ENCODE peak calls at places on chromosomes 7 and 10, in six cellular contexts. One of them, this sample, is unnamed.

GRCh38 chr10:58950618-58951017 is 225.8 kb upstream of the PHYHIPL start:
- DNase-seq in HL-60: no peak
- DNase-seq in adipocyte: peak
- DNase-seq in IMR-90: peak
- DNase-seq in A549: peak
- DNase-seq in uterus: no peak
- DNase-seq in this sample: no peak

GRCh38 chr10:127925471-127926207 is 18.7 kb downstream of the PTPRE start:
- DNase-seq in HL-60: no peak
- DNase-seq in adipocyte: no peak
- DNase-seq in IMR-90: no peak
- DNase-seq in A549: no peak
- DNase-seq in uterus: no peak
- DNase-seq in this sample: no peak

GRCh38 chr7:128025380-128025779 is 5.9 kb downstream of the LRRC4 start:
- DNase-seq in HL-60: no peak
- DNase-seq in adipocyte: no peak
- DNase-seq in IMR-90: peak
- DNase-seq in A549: no peak
- DNase-seq in uterus: no peak
- DNase-seq in this sample: no peak

GRCh38 chr7:44081266-44081748 is 1.0 kb downstream of the POLM start:
- DNase-seq in HL-60: no peak
- DNase-seq in adipocyte: no peak
- DNase-seq in IMR-90: no peak
- DNase-seq in A549: no peak
- DNase-seq in uterus: no peak
- DNase-seq in this sample: no peak

GRCh38 chr7:111089822-111090426 is 1.0 kb upstream of the LRRN3 start:
- DNase-seq in HL-60: peak
- DNase-seq in adipocyte: peak
- DNase-seq in IMR-90: peak
- DNase-seq in A549: peak
- DNase-seq in uterus: no peak
- DNase-seq in this sample: peak

GRCh38 chr10:58967551-58968418 is 208.7 kb upstream of the PHYHIPL start:
- DNase-seq in HL-60: no peak
- DNase-seq in adipocyte: no peak
- DNase-seq in IMR-90: no peak
- DNase-seq in A549: peak
- DNase-seq in uterus: no peak
- DNase-seq in this sample: no peak

GRCh38 chr10:89151857-89152256 is 55.3 kb downstream of the CH25H start:
- DNase-seq in HL-60: no peak
- DNase-seq in adipocyte: peak
- DNase-seq in IMR-90: peak
- DNase-seq in A549: no peak
- DNase-seq in uterus: no peak
- DNase-seq in this sample: peak

GRCh38 chr7:135536160-135536559 is 21.6 kb upstream of the NUP205 start:
- DNase-seq in HL-60: peak
- DNase-seq in adipocyte: peak
- DNase-seq in IMR-90: peak
- DNase-seq in A549: peak
- DNase-seq in uterus: no peak
- DNase-seq in this sample: peak

GRCh38 chr10:45438457-45439090 is 64.6 kb downstream of the ALOX5 start:
- DNase-seq in HL-60: no peak
- DNase-seq in adipocyte: no peak
- DNase-seq in IMR-90: no peak
- DNase-seq in A549: no peak
- DNase-seq in uterus: no peak
- DNase-seq in this sample: no peak

GRCh38 chr7:1829111-1829510 is 159.0 kb downstream of the ELFN1 start:
- DNase-seq in HL-60: no peak
- DNase-seq in adipocyte: no peak
- DNase-seq in IMR-90: no peak
- DNase-seq in A549: no peak
- DNase-seq in uterus: no peak
- DNase-seq in this sample: no peak

GRCh38 chr7:128954830-128955797 is 17.4 kb downstream of the IRF5 start:
- DNase-seq in HL-60: no peak
- DNase-seq in adipocyte: peak
- DNase-seq in IMR-90: peak
- DNase-seq in A549: no peak
- DNase-seq in uterus: no peak
- DNase-seq in this sample: no peak

GRCh38 chr10:58438340-58438739 is 53.1 kb downstream of the TFAM start:
- DNase-seq in HL-60: no peak
- DNase-seq in adipocyte: peak
- DNase-seq in IMR-90: peak
- DNase-seq in A549: no peak
- DNase-seq in uterus: no peak
- DNase-seq in this sample: no peak

GRCh38 chr7:145064114-145064513 is 228.3 kb upstream of the TPK1 start:
- DNase-seq in HL-60: no peak
- DNase-seq in adipocyte: no peak
- DNase-seq in IMR-90: no peak
- DNase-seq in A549: no peak
- DNase-seq in uterus: no peak
- DNase-seq in this sample: no peak

GRCh38 chr10:124698560-124699470 is 45.4 kb downstream of the FAM53B start:
- DNase-seq in HL-60: no peak
- DNase-seq in adipocyte: no peak
- DNase-seq in IMR-90: no peak
- DNase-seq in A549: no peak
- DNase-seq in uterus: no peak
- DNase-seq in this sample: no peak

GRCh38 chr10:78656815-78657621 is 411.7 kb upstream of the ZMIZ1 start:
- DNase-seq in HL-60: no peak
- DNase-seq in adipocyte: no peak
- DNase-seq in IMR-90: no peak
- DNase-seq in A549: no peak
- DNase-seq in uterus: peak
- DNase-seq in this sample: no peak

GRCh38 chr10:94183666-94184264 is 179.0 kb downstream of the NOC3L start:
- DNase-seq in HL-60: no peak
- DNase-seq in adipocyte: peak
- DNase-seq in IMR-90: peak
- DNase-seq in A549: peak
- DNase-seq in uterus: no peak
- DNase-seq in this sample: peak

GRCh38 chr7:128405345-128406146 is 4.2 kb downstream of the IMPDH1 start:
- DNase-seq in HL-60: no peak
- DNase-seq in adipocyte: peak
- DNase-seq in IMR-90: peak
- DNase-seq in A549: no peak
- DNase-seq in uterus: no peak
- DNase-seq in this sample: peak

GRCh38 chr7:78499966-78500365 is 701.4 kb downstream of the PHTF2 start:
- DNase-seq in HL-60: no peak
- DNase-seq in adipocyte: peak
- DNase-seq in IMR-90: peak
- DNase-seq in A549: no peak
- DNase-seq in uterus: no peak
- DNase-seq in this sample: no peak

GRCh38 chr10:101050206-101051069 is 11.4 kb upstream of the KAZALD1 start:
- DNase-seq in HL-60: no peak
- DNase-seq in adipocyte: peak
- DNase-seq in IMR-90: no peak
- DNase-seq in A549: peak
- DNase-seq in uterus: no peak
- DNase-seq in this sample: peak

GRCh38 chr10:66773418-66773817 is 152.4 kb upstream of the LRRTM3 start:
- DNase-seq in HL-60: no peak
- DNase-seq in adipocyte: no peak
- DNase-seq in IMR-90: no peak
- DNase-seq in A549: no peak
- DNase-seq in uterus: no peak
- DNase-seq in this sample: no peak

GRCh38 chr7:17843041-17843440 is 97.3 kb downstream of the SNX13 start:
- DNase-seq in HL-60: no peak
- DNase-seq in adipocyte: no peak
- DNase-seq in IMR-90: no peak
- DNase-seq in A549: no peak
- DNase-seq in uterus: no peak
- DNase-seq in this sample: no peak

GRCh38 chr7:29607889-29608288 is 44.3 kb downstream of the PRR15 start:
- DNase-seq in HL-60: no peak
- DNase-seq in adipocyte: peak
- DNase-seq in IMR-90: no peak
- DNase-seq in A549: peak
- DNase-seq in uterus: no peak
- DNase-seq in this sample: no peak

DNA sequence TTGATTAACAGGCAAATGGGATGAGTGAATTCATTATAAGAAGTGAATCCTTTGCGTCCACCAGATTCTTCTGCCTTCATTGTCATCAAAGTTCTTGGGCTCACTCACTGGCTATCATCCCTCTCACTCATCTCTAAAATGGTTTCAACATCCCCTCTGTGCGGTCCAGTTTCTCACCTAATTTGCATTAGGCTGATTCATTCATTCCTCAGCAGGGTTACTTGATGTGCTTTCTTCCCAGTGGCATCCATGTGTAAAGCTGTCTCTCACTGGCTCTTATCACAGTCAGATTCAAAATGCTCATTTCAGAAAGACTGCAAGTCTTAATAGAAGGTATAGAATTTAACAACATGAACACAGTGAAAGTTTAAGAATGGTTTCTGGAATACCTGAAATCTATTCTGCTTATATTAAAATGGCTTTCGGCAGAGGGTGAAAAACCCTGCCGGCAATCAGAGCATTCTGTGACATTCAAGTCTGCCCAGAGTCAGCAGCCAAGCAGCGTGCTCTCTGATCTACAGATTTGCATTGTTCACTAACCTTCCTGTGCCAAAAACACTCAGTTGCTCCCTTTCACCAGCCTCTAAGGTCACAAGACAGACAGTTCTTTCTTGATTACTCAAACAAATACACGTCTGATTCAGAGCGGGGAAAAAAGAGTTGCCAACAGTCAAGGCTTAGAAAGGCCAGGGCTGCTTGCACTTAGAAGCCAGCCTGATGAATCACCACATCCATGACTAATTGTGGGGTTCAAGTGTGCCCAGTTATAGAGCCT is 106.7 kb downstream of the TES start:
- DNase-seq in HL-60: no peak
- DNase-seq in adipocyte: peak
- DNase-seq in IMR-90: peak
- DNase-seq in A549: peak
- DNase-seq in uterus: peak
- DNase-seq in this sample: peak
- H3K4me3 ChIP-seq in HL-60: no peak
- H3K4me3 ChIP-seq in adipocyte: peak
- H3K4me3 ChIP-seq in IMR-90: no peak
- H3K4me3 ChIP-seq in A549: peak
- H3K4me3 ChIP-seq in uterus: no peak
- H3K4me3 ChIP-seq in this sample: no peak

DNA sequence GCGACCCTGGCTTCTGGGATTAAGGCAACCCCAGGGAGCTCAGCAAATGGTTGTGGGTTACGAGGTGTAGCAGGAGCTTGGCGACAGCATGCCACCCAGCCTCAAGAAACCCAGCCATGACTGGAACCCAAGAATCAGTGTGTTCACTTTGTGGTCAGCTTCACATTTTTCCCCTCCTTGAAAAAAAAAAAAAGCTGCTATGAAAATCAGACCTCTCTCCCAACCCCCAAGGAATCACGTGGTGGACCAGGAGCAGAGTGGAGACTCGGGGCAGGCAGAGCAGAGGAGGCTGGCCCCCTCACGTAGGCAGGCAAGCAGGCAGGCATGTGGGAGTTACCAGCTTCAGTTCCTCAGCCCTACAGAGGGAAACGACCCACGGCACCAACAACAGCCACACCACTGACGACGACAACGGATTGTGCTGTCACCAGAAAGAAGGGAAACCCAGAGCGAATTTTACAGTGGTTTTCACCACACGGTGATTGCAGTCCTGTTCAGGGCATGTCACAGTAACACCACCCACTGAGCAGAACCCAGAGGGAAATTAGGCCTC is 203.4 kb downstream of the SLC25A13 start:
- DNase-seq in HL-60: no peak
- DNase-seq in adipocyte: no peak
- DNase-seq in IMR-90: no peak
- DNase-seq in A549: no peak
- DNase-seq in uterus: no peak
- DNase-seq in this sample: no peak
- H3K4me3 ChIP-seq in HL-60: no peak
- H3K4me3 ChIP-seq in adipocyte: no peak
- H3K4me3 ChIP-seq in IMR-90: no peak
- H3K4me3 ChIP-seq in A549: no peak
- H3K4me3 ChIP-seq in uterus: no peak
- H3K4me3 ChIP-seq in this sample: no peak

GRCh38 chr10:120347644-120348043 is 109.4 kb upstream of the PLPP4 start:
- DNase-seq in HL-60: no peak
- DNase-seq in adipocyte: no peak
- DNase-seq in IMR-90: no peak
- DNase-seq in A549: no peak
- DNase-seq in uterus: no peak
- DNase-seq in this sample: no peak

DNA sequence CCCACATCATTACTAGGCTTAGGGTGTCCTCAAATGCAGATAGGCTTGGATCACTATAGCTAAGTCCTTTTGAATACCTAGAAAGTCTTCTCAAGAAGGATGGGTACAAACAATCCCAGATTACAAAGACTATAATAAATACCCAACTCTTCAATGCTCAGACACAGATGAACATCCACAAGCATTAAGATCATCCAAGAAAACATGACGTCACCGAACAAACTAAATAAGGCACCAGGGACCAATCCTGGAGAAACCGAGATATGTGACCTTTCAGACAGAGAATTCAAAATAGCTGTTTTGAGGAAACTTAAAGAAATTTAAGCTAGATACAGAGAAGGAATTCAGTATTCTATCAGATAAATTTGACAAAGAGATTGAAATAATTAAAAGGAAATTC is 108.0 kb upstream of the PLPP4 start:
- DNase-seq in HL-60: no peak
- DNase-seq in adipocyte: no peak
- DNase-seq in IMR-90: no peak
- DNase-seq in A549: no peak
- DNase-seq in uterus: no peak
- DNase-seq in this sample: no peak
- H3K4me3 ChIP-seq in HL-60: no peak
- H3K4me3 ChIP-seq in adipocyte: no peak
- H3K4me3 ChIP-seq in IMR-90: no peak
- H3K4me3 ChIP-seq in A549: no peak
- H3K4me3 ChIP-seq in uterus: no peak
- H3K4me3 ChIP-seq in this sample: no peak

DNA sequence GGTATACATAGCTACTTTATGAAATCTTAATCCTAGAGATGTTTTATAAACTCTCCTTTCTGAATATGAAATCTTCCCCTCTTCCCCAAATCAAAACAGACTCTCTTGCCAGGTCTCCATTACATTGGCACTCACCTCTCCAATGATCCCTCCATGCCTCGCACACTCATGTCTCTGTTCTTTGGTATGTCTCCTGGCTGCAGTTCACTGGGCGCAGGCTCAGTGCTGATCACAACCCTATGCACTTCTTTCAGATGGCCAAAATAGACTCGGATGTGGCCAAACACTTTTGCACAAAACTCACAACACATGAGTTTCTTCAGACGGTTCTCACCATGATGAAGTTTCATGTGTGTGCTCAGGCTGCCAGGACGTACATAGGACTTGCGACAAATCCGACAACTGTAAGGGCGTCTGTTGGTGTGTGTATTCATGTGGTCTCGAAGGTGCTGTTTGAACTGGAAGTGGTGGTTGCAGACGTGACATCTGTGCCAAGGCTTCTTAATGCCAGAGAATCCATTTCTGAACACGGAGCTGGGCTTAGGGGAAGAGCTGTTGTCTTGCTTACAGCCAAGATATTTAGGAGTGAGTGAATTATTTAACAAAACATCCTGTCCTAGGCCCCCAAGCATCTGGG is 183.2 kb downstream of the ZNF438 start:
- DNase-seq in HL-60: no peak
- DNase-seq in adipocyte: no peak
- DNase-seq in IMR-90: no peak
- DNase-seq in A549: no peak
- DNase-seq in uterus: no peak
- DNase-seq in this sample: no peak
- H3K4me3 ChIP-seq in HL-60: no peak
- H3K4me3 ChIP-seq in adipocyte: no peak
- H3K4me3 ChIP-seq in IMR-90: no peak
- H3K4me3 ChIP-seq in A549: no peak
- H3K4me3 ChIP-seq in uterus: no peak
- H3K4me3 ChIP-seq in this sample: no peak